ENCODE peak calls at places on chromosomes 3 and 15, in nine cellular contexts. C is fibroblast of lung, W is cardiac muscle cell, Y is BE2C, E is SK-N-SH, B is fibroblast of the aortic adventitia, S is dorsolateral prefrontal cortex, X is cardiac fibroblast, G is tibial artery. O is an unnamed sample.

GRCh38 chr15:63019539-63020109 is 22.9 kb upstream of the TPM1 start:
- DNase-seq in C (peak; percentile 84), W (peak; percentile 74), Y (no peak), E (no peak), B (peak; percentile 84), S (no peak), X (peak; percentile 78), G (no peak), O (no peak)

GRCh38 chr3:23629181-23629893 is 176.4 kb upstream of the UBE2E1 start:
- DNase-seq in C (peak; percentile 43), W (peak; percentile 82), Y (no peak), E (no peak), B (peak; percentile 86), S (no peak), X (peak; percentile 73), G (no peak), O (no peak)

GRCh38 chr3:69164296-69164695 is 41.9 kb upstream of the LMOD3 start:
- DNase-seq in C (no peak), W (no peak), Y (no peak), E (no peak), B (no peak), S (no peak), X (no peak), G (no peak), O (no peak)

GRCh38 chr15:59245583-59245982 is 38.9 kb downstream of the LDHAL6B start:
- DNase-seq in C (no peak), W (no peak), Y (no peak), E (no peak), B (no peak), S (no peak), X (no peak), G (no peak), O (no peak)

GRCh38 chr3:139355937-139356336 is 12.1 kb downstream of the MRPS22 start:
- DNase-seq in C (no peak), W (no peak), Y (no peak), E (no peak), B (no peak), S (no peak), X (no peak), G (no peak), O (no peak)

GRCh38 chr3:175212896-175213295 is 353.8 kb downstream of the NAALADL2 start:
- DNase-seq in C (peak; percentile 53), W (peak; percentile 25), Y (no peak), E (no peak), B (peak; percentile 82), S (no peak), X (peak; percentile 20), G (no peak), O (no peak)

GRCh38 chr3:11060500-11061251 is 68.1 kb downstream of the SLC6A1 start:
- DNase-seq in C (peak; percentile 57), W (peak; percentile 73), Y (peak; percentile 63), E (peak; percentile 89), B (peak; percentile 64), S (peak; percentile 64), X (peak; percentile 73), G (peak; percentile 80), O (peak; percentile 26)

GRCh38 chr3:123980539-123980938 is 11.4 kb downstream of the ROPN1 start:
- DNase-seq in C (no peak), W (no peak), Y (no peak), E (no peak), B (no peak), S (no peak), X (no peak), G (no peak), O (no peak)

GRCh38 chr15:26771917-26772587 is 814 bp downstream of the GABRB3 start:
- DNase-seq in C (no peak), W (peak; percentile 7), Y (peak; percentile 63), E (peak; percentile 78), B (no peak), S (no peak), X (no peak), G (no peak), O (no peak)

GRCh38 chr3:182621435-182622240 is 171.7 kb upstream of the ATP11B start:
- DNase-seq in C (no peak), W (no peak), Y (no peak), E (peak; percentile 26), B (no peak), S (no peak), X (no peak), G (no peak), O (no peak)

GRCh38 chr15:92806763-92807162 is 93.4 kb upstream of the CHD2 start:
- DNase-seq in C (no peak), W (no peak), Y (no peak), E (no peak), B (no peak), S (no peak), X (no peak), G (peak; percentile 83), O (no peak)

DNA sequence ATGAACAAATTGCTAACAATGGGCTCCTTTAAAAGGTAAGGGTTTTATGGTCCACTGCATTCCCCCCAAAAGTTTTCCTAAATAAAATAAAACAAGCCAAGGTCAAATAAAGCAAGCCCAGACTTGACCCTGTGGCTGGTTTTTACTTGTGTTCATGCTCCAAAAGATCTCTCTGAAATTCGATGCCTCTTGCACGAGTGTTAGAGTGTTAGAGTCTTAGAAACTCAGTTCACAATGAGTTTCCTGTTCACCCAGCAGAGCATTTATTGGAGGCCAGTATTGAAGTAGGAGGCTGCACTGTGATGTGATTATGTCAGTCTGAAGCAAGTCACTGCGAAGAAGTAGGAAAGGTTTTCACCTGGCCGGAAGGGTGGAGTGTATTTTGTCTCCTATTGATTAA is 59.9 kb upstream of the LRTM1 start:
- DNase-seq in C (no peak), W (no peak), Y (no peak), E (no peak), B (no peak), S (no peak), X (no peak), G (no peak), O (no peak)
- H3K4me3 ChIP-seq in C (no peak overlapping the region), W (no peak overlapping the region), Y (no peak overlapping the region), E (no peak overlapping the region), B (no peak overlapping the region), S (no peak overlapping the region), X (no peak overlapping the region), G (no peak overlapping the region), O (no peak overlapping the region)

DNA sequence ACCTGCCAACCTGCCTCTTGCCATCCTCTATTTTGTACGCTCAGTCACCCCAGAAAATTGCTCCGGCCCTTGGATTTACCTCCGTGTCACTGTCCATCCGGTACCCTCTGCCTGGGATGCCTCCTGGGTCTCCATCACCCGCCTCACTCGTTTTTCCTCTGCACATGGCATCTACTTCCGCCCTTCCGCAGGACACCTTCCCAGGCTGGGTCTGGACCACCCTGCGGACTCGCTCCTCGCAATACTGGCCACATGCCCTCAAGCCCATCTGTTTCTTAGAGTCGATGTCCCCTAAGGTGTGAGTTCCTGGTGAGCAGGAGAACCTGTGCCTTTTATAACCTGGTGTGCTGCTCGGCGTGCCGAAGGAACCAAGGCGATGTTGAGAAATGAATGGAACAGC is 58.5 kb downstream of the APBA2 start:
- DNase-seq in C (no peak), W (no peak), Y (no peak), E (no peak), B (no peak), S (no peak), X (no peak), G (peak; percentile 17), O (no peak)
- H3K4me3 ChIP-seq in C (no peak overlapping the region), W (no peak overlapping the region), Y (no peak overlapping the region), E (no peak overlapping the region), B (no peak overlapping the region), S (no peak overlapping the region), X (no peak overlapping the region), G (no peak overlapping the region), O (no peak overlapping the region)

DNA sequence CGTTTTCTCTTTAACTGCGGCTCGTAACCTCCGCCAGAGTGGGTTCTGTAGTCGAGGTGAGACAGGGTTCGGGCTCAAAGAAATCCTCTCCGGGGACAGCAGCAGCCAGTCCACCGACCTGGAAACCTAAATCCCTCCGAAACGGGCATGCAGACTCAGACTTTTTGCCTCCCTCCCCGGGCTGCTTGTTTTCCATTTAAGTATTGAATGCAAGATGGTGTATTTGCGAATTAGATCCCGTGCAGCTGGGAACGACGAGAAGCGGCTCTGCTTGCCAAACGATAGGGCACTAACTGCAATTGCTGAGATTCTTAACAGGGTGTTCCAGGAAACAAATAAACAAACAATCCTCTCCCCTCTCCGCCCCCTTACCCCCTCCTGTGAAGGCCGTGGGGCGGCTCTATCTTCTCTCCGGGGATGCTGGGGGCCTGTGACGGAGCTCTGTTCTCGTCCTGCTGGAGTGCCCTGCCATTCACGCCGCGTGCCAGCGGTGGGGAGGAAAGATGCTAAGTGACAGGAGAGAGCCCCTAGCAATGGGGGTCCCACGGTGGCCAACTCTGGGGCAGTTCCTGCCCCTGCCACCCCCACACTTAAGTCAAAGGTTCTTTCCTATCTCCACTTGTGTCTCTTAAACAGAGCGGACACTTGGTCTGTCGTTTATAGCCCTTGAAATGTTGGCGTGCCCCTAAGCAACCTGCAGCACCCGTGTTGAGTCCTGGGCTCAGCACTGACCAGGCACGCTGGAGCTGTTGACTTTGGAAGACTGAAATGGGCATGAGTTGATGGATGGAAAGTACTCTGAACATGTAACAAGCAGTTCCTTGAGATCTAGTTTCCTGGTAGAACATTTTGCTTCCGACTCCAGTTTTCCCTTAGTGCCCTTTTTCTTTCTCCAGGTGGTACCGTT is 1.3 kb upstream of the ETV5 start:
- DNase-seq in C (peak; percentile 57), W (peak; percentile 51), Y (peak; percentile 40), E (peak; percentile 54), B (peak; percentile 44), S (no peak), X (peak; percentile 61), G (peak; percentile 70), O (no peak)
- H3K4me3 ChIP-seq in C (peak overlapping the region; percentile 62), W (peak overlapping the region; percentile 42), Y (peak overlapping the region; percentile 86), E (peak overlapping the region; percentile 61), B (peak overlapping the region; percentile 74), S (peak overlapping the region; percentile 80), X (peak overlapping the region; percentile 49), G (peak overlapping the region; percentile 69), O (peak overlapping the region; percentile 61)

GRCh38 chr3:14823910-14824629 is 5.3 kb downstream of the FGD5 start:
- DNase-seq in C (no peak), W (no peak), Y (no peak), E (no peak), B (no peak), S (no peak), X (no peak), G (no peak), O (no peak)

GRCh38 chr3:14822875-14823807 is 4.4 kb downstream of the FGD5 start:
- DNase-seq in C (no peak), W (peak; percentile 35), Y (no peak), E (no peak), B (no peak), S (no peak), X (peak; percentile 20), G (no peak), O (no peak)

GRCh38 chr3:14822134-14822533 is 3.4 kb downstream of the FGD5 start:
- DNase-seq in C (no peak), W (no peak), Y (no peak), E (no peak), B (no peak), S (no peak), X (no peak), G (no peak), O (no peak)

GRCh38 chr3:14826069-14826468 is 7.3 kb downstream of the FGD5 start:
- DNase-seq in C (no peak), W (no peak), Y (no peak), E (no peak), B (no peak), S (no peak), X (no peak), G (no peak), O (no peak)

GRCh38 chr3:14824646-14825045 is 5.9 kb downstream of the FGD5 start:
- DNase-seq in C (no peak), W (no peak), Y (no peak), E (no peak), B (no peak), S (no peak), X (no peak), G (no peak), O (no peak)
- H3K4me3 ChIP-seq in C (no peak overlapping the region), W (no peak overlapping the region), Y (no peak overlapping the region), E (no peak overlapping the region), B (no peak overlapping the region), S (no peak overlapping the region), X (no peak overlapping the region), G (no peak overlapping the region), O (no peak overlapping the region)